ENCODE peak calls at places on chromosomes 6 and 20, in four cellular contexts. D is WTC11, L is K562, U is HepG2. R is an unnamed sample.

GRCh38 chr6:96907498-96907897 is 9.8 kb upstream of the NDUFAF4 start:
- DNase-seq in D (no peak), L (no peak), U (no peak), R (peak)

GRCh38 chr6:108133594-108134179 is 32.1 kb upstream of the NR2E1 start:
- DNase-seq in D (peak), L (peak), U (peak), R (no peak)

GRCh38 chr6:162964703-162965140 is 236.9 kb downstream of the PACRG start:
- DNase-seq in U (no peak), D (no peak), L (no peak), R (no peak)

GRCh38 chr20:58571942-58572666 is 56.9 kb upstream of the APCDD1L start:
- DNase-seq in D (no peak), U (no peak), L (no peak), R (no peak)

GRCh38 chr6:29620629-29621028 is 12.4 kb downstream of the GABBR1 start:
- DNase-seq in L (no peak), U (no peak), D (no peak), R (no peak)

GRCh38 chr6:154480144-154480639 is 30.3 kb downstream of the CNKSR3 start:
- DNase-seq in D (no peak), L (no peak), U (no peak), R (no peak)

GRCh38 chr6:118968416-118968815 is 33.5 kb upstream of the MCM9 start:
- DNase-seq in U (peak), L (no peak), D (no peak), R (no peak)

GRCh38 chr6:165632194-165632593 is 30.8 kb downstream of the PDE10A start:
- DNase-seq in L (no peak), D (no peak), U (no peak), R (no peak)

GRCh38 chr20:46219190-46219589 is 89.1 kb downstream of the CDH22 start:
- DNase-seq in L (no peak), D (no peak), U (no peak), R (no peak)

GRCh38 chr6:142271476-142271875 is 30.3 kb upstream of the ADGRG6 start:
- DNase-seq in L (no peak), U (no peak), D (no peak), R (no peak)

GRCh38 chr20:19322061-19322985 is 109.9 kb downstream of the SLC24A3 start:
- DNase-seq in U (no peak), L (no peak), D (no peak), R (no peak)

GRCh38 chr20:46739441-46740213 is 30.2 kb downstream of the SLC2A10 start:
- DNase-seq in D (no peak), U (no peak), L (no peak), R (no peak)

GRCh38 chr6:11911535-11911934 is 100.6 kb upstream of the HIVEP1 start:
- DNase-seq in L (no peak), D (no peak), U (no peak), R (no peak)

GRCh38 chr6:13351271-13351670 is 22.9 kb upstream of the TBC1D7 start:
- DNase-seq in U (peak), L (no peak), D (no peak), R (no peak)

GRCh38 chr20:35881676-35882075 is 72.6 kb downstream of the SCAND1 start:
- DNase-seq in U (no peak), L (no peak), D (no peak), R (no peak)

GRCh38 chr20:46021361-46022359 is 7.4 kb upstream of the SLC12A5 start:
- DNase-seq in D (peak), U (peak), L (peak), R (no peak)

GRCh38 chr6:43780293-43780692 is 10.3 kb downstream of the VEGFA start:
- DNase-seq in D (no peak), L (no peak), U (no peak), R (no peak)

DNA sequence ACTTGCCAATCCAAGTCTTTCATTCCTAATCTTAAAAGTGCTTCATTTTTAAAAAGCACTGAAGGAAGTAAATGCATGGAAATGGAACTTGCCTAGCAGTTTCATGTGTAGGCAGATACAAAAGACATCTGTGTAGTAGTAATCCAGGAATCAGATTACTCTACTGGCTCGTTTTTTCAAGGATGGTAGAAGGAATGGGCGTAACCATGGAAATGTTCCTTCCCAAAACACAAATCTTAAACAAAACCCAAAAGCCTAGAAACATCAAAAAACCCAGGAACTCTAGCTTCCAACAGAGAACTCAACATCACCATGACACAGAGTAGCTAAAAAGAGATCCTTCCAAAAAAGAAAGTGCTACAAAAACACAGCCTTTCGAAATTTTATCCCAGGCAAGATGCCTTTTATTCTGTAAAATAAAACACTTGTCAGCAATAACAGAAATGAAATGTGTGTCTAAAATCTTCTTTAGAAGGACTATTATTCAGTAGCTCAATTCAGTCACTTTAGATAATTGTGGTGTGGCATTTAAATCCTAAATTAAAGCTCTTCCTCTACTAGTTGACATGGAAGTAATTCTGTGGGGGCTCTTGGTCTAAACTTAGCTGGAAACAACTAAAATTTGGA is 81.7 kb downstream of the FAM217A start:
- DNase-seq in D (no peak), L (no peak), U (no peak), R (no peak)
- TF ChIP-seq ETV6 in D (no peak), L (no peak), U (no peak), R (no peak)

GRCh38 chr20:4441191-4441590 is 280.5 kb upstream of the PRND start:
- DNase-seq in L (no peak), U (no peak), D (no peak), R (no peak)

GRCh38 chr20:4444404-4444803 is 277.3 kb upstream of the PRND start:
- DNase-seq in U (no peak), L (no peak), D (no peak), R (no peak)

GRCh38 chr20:4441871-4442270 is 279.8 kb upstream of the PRND start:
- DNase-seq in U (no peak), D (no peak), L (no peak), R (no peak)

GRCh38 chr20:4445331-4445730 is 276.4 kb upstream of the PRND start:
- DNase-seq in U (no peak), L (no peak), D (no peak), R (no peak)

GRCh38 chr20:4443016-4443415 is 278.7 kb upstream of the PRND start:
- DNase-seq in L (no peak), U (no peak), D (no peak), R (no peak)
- TF ChIP-seq ETV6 in L (no peak), U (no peak), D (no peak), R (no peak)

GRCh38 chr6:71364910-71365542 is 76.4 kb downstream of the OGFRL1 start:
- DNase-seq in U (no peak), D (no peak), L (no peak), R (no peak)

GRCh38 chr6:71368284-71368683 is 79.7 kb downstream of the OGFRL1 start:
- DNase-seq in L (no peak), U (no peak), D (no peak), R (no peak)

DNA sequence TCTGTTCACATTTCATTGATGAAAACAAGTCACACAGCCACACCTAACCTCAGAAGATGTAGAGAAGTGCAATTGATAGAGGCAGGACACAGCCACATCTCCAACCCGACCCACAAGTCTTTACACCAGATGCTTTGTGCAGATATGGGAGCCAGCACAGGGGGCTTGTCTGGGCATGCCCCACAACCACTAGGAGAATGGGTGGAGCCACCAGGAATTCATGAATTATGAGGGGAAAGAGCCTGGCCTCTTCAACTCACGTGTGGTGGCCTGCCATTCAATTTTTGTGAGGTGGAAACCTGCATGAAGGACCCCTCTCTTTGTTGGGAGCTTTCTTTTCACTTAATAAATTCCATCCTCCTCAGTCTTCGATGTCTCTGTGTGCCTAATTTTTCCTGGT is 79.2 kb downstream of the OGFRL1 start:
- DNase-seq in L (no peak), U (no peak), D (no peak), R (no peak)
- TF ChIP-seq ETV6 in L (no peak), U (no peak), D (no peak), R (no peak)

DNA sequence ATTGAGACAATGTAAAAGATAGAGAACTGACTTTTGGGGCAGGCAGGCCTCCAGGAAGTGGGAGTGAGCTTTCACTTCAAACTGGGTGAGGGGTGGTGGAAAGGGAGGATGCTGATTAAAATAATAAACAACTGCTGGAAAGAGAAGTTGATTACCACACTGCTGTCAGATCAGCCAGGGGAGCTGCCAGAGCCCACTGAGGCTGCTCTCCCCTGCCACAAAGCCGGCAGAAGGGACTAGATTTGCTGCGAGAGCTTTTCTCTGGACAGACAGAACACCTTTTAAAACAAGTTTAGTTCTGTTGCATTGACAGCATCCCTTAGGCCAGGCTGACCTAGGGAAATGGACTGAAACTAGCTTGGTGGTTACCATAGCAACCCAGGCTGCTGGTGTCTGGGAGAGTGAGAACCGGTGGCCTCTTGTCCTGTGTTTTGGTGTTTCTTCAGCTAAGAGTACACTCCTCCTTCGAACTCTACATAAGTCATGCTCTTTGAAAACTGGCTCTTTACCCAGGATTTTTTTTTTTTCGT is 374.1 kb downstream of the UTRN start:
- DNase-seq in U (peak), L (no peak), D (peak), R (no peak)
- TF ChIP-seq ETV6 in U (no peak), L (no peak), D (no peak), R (no peak)

DNA sequence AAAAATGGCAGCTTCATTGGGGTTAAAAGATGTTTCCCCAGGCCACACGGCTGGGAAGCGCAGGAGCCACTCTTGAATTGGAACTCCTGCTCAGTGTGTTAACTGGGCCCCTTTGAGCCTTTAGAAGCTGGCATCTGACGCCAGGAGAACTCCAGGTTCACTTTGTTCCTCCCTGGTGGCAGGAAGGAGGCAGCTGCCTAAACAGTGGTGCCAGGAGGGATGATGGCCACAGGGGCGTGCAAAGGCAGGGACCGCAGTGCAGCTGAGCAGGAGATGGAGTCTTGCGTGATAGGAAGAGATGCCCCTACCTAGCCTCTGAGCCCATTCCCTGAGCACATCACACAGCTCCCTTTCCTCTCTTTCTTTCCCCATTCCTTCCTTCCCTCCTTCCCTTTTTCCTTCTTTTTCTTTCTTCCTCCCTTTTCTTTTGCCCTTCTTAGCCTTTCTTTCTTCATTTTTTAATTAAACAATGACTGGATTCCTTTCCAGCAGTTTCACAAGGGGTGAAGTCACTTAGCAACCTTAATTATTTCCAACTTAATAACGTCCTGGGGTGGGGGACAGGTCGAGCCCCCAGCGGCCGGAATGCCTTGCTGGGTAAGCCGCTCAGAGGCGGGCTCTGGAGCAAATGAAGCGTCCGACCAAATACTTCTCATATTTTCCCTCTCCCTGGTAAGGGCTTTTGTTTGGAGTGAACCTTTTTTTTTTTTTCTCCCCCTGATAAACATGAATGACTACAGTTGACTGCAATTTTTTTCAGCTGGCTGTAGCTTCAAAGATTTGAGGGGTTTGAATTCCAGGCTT is 20.8 kb upstream of the BMP7 start:
- DNase-seq in U (no peak), D (no peak), L (no peak), R (no peak)
- TF ChIP-seq ETV6 in U (no peak), D (no peak), L (no peak), R (no peak)

GRCh38 chr20:63323298-63323820 is 30.4 kb downstream of the COL20A1 start:
- DNase-seq in U (no peak), L (peak), D (no peak), R (no peak)

GRCh38 chr20:63320616-63321147 is 27.7 kb downstream of the COL20A1 start:
- DNase-seq in D (no peak), U (no peak), L (no peak), R (no peak)

GRCh38 chr20:63321148-63321831 is 28.3 kb downstream of the COL20A1 start:
- DNase-seq in D (no peak), L (no peak), U (no peak), R (no peak)

GRCh38 chr20:63322923-63323253 is 29.9 kb downstream of the COL20A1 start:
- DNase-seq in U (no peak), L (peak), D (no peak), R (no peak)

GRCh38 chr20:63322146-63322922 is 29.3 kb downstream of the COL20A1 start:
- DNase-seq in D (peak), L (peak), U (no peak), R (no peak)
- TF ChIP-seq ETV6 in D (no peak), L (no peak), U (no peak), R (no peak)

GRCh38 chr20:14344746-14345145 is 7.3 kb upstream of the FLRT3 start:
- DNase-seq in L (no peak), D (no peak), U (peak), R (no peak)

GRCh38 chr20:14342910-14343309 is 5.5 kb upstream of the FLRT3 start:
- DNase-seq in U (no peak), D (no peak), L (no peak), R (no peak)

GRCh38 chr20:14341782-14342181 is 4.4 kb upstream of the FLRT3 start:
- DNase-seq in D (no peak), L (no peak), U (no peak), R (no peak)

DNA sequence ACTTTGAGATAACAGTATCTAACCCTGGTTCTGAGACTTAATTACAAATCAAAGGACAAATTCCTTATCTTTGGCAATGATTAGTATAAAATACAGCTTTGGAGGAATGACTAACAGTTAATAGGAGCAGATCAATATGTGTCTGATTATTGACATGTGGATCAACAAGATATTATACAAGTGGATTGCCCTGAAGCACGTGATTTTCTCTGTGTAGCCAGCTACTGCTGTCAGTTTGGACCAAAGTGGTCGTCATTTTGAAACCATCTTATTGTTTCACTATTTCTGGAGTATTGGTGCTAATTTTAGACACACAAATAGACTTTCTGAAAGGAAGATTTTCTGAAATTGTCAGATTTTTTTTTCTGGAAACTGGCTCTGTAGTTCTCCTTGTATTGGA is 6.2 kb upstream of the FLRT3 start:
- DNase-seq in D (no peak), U (no peak), L (no peak), R (no peak)
- TF ChIP-seq ETV6 in D (no peak), U (no peak), L (no peak), R (no peak)

DNA sequence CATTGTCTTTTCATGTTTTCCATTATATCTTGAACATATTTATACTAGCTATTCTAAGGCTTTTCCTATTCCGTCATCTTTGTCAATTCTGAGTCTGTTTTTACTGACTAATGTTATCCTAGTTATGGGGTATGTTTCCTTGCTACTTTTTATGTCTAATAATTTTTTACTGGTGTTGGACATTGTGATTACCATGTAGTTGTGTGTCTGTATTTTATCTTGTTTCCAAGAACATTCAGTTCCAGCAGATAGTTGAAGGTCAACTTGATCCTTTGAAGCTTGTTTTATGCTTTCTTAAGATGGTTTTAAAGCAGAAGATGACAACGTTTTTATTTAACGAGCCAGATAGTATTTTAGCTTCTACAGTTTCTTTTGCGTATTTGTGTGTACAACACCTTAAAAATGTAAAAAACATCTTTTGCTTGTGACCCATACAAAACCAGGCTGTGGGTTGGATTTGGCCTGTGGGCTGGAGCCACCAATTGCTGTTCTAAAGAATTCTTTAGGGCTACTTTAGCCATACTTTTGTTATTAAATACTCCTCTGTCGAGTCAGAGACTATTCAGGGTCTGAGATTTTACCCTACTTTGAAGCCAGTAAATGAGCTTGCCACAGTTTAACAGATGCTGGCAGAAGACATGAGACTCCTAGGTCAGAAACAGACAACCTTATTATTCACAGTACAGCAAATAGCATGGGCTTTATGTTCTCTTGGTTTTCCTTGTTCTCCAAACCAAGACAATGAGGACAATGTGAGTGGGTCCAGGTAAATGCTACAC is 38.7 kb upstream of the REV3L start:
- DNase-seq in D (no peak), U (no peak), L (no peak), R (no peak)
- TF ChIP-seq ETV6 in D (no peak), U (no peak), L (no peak), R (no peak)

DNA sequence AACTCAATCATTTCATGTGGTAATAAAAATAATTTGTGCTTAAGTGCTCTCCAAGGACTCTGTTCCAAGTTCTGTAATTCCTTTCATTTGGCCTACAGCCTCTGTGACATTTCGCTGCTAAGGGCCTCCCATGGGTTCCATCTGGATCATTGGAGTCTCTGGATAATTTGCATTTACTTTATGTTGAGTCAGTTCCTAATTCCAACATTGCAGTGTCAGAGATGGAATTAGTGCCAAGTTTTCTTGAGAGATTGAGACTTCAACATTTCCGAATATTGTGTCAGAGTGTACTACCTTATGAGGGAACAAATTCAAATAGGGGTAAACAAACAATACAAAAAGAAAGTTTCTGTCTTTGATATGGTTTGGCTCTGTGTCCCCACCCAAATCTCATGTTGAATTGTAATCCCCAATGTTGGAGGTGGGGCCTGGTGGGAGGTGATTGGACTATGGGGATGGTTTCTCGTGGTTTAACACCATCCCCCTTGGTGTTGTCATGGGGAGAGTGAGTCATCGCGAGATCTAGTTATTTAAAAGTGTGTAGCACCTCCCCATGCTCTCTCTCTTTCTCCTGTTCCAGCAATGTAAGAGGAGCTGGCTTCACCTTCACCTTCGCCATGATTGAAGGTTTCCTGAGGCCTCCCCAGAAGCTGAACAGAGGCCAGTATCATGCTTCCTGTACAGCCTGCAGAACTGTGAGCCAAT is 244.1 kb upstream of the TBX18 start:
- DNase-seq in D (no peak), U (no peak), L (no peak), R (no peak)
- TF ChIP-seq ETV6 in D (no peak), U (no peak), L (no peak), R (no peak)

GRCh38 chr6:38968702-38969149 is 79.9 kb upstream of the GLP1R start:
- DNase-seq in D (no peak), U (no peak), L (no peak), R (no peak)
- TF ChIP-seq ETV6 in D (no peak), U (no peak), L (no peak), R (no peak)